ENCODE peak calls at places on chromosomes 2 and 18, in six cellular contexts. L, I, Q, U, A and T are unnamed samples.

GRCh38 chr2:24813645-24814257 is 20.5 kb downstream of the CENPO start:
- DNase-seq in A (no peak), I (no peak), L (no peak), Q (no peak), U (no peak), T (no peak)

GRCh38 chr2:106107509-106108131 is 86.5 kb downstream of the UXS1 start:
- DNase-seq in L (no peak), Q (peak; percentile 81), I (no peak), A (peak; percentile 47), U (no peak), T (peak; percentile 41)

GRCh38 chr18:52348209-52348608 is 8.2 kb downstream of the DCC start:
- DNase-seq in I (no peak), L (no peak), A (no peak), Q (no peak), U (no peak), T (no peak)

GRCh38 chr2:182638652-182639051 is 77.4 kb upstream of the DNAJC10 start:
- DNase-seq in U (no peak), Q (no peak), A (no peak), I (no peak), L (no peak), T (no peak)

GRCh38 chr18:3281456-3282400 is 19.8 kb downstream of the MYL12B start:
- DNase-seq in U (no peak), A (no peak), I (no peak), L (no peak), Q (peak; percentile 86), T (peak; percentile 54)

GRCh38 chr2:232327089-232328037 is 51.2 kb upstream of the ALPP start:
- DNase-seq in L (peak; percentile 93), Q (peak; percentile 50), U (peak; percentile 97), I (no peak), A (peak; percentile 91), T (no peak)

GRCh38 chr2:15941483-15941853 is 1.1 kb downstream of the MYCN start:
- DNase-seq in I (no peak), U (peak; percentile 69), L (no peak), A (no peak), Q (no peak), T (no peak)

GRCh38 chr2:65159921-65160320 is 30.0 kb upstream of the RAB1A start:
- DNase-seq in L (no peak), Q (no peak), U (no peak), A (no peak), I (no peak), T (no peak)

GRCh38 chr18:62399781-62400308 is 74.7 kb downstream of the TNFRSF11A start:
- DNase-seq in Q (no peak), I (no peak), A (no peak), L (no peak), U (no peak), T (no peak)

GRCh38 chr2:142880275-142880674 is 2.8 kb downstream of the KYNU start:
- DNase-seq in L (no peak), Q (peak; percentile 92), A (no peak), I (no peak), U (no peak), T (no peak)

GRCh38 chr2:200665626-200666453 is 80.0 kb downstream of the AOX1 start:
- DNase-seq in U (no peak), Q (no peak), A (no peak), I (no peak), L (no peak), T (no peak)